ENCODE peak calls at places on chromosomes 13 and 19, in five cellular contexts. V is lung; D is CD4-positive, CD25-positive, alpha-beta regulatory T cell; Z is astrocyte of the spinal cord; N is sigmoid colon. A is an unnamed sample.

GRCh38 chr13:57716295-57716694 is 84.8 kb downstream of the PCDH17 start:
- DNase-seq in Z (no peak), D (no peak), V (peak), N (no peak), A (no peak)

GRCh38 chr13:40996433-40997095 is 22.6 kb downstream of the ELF1 start:
- DNase-seq in Z (no peak), N (no peak), D (no peak), V (no peak), A (no peak)

GRCh38 chr19:16266586-16266942 is 58.1 kb upstream of the KLF2 start:
- DNase-seq in Z (no peak), V (no peak), N (no peak), D (peak), A (no peak)

GRCh38 chr13:80055804-80056203 is 285.1 kb downstream of the SPRY2 start:
- DNase-seq in D (no peak), Z (peak), V (no peak), N (no peak), A (no peak)

GRCh38 chr19:38039966-38040365 is 133.0 kb downstream of the SIPA1L3 start:
- DNase-seq in D (no peak), V (no peak), N (no peak), Z (peak), A (no peak)

GRCh38 chr13:111898956-111899713 is 167.8 kb upstream of the SOX1 start:
- DNase-seq in D (no peak), Z (no peak), V (no peak), N (peak), A (no peak)

GRCh38 chr19:44574201-44574950 is 39.0 kb upstream of the IGSF23 start:
- DNase-seq in D (no peak), N (no peak), V (no peak), Z (no peak), A (no peak)

GRCh38 chr13:59364508-59365187 is 799.1 kb downstream of the DIAPH3 start:
- DNase-seq in V (no peak), N (peak), Z (no peak), D (no peak), A (no peak)

GRCh38 chr13:23618341-23618740 is 48.1 kb downstream of the TNFRSF19 start:
- DNase-seq in D (no peak), Z (peak), V (no peak), N (no peak), A (no peak)

GRCh38 chr13:113664751-113665581 is 2.1 kb upstream of the GRK1 start:
- DNase-seq in N (peak), D (no peak), Z (no peak), V (no peak), A (no peak)

GRCh38 chr13:21641629-21642028 is 29.2 kb upstream of the FGF9 start:
- DNase-seq in V (no peak), N (no peak), Z (no peak), D (no peak), A (no peak)

GRCh38 chr19:1067341-1068103 is 555 bp downstream of the ARHGAP45 start:
- DNase-seq in V (no peak), N (no peak), Z (no peak), D (peak), A (no peak)

GRCh38 chr19:32864318-32865007 is 5.1 kb downstream of the SLC7A9 start:
- DNase-seq in Z (no peak), V (no peak), D (no peak), N (no peak), A (no peak)

GRCh38 chr13:100660761-100661160 is 13.8 kb downstream of the TMTC4 start:
- DNase-seq in D (no peak), Z (no peak), N (no peak), V (no peak), A (no peak)

GRCh38 chr13:95530178-95530577 is 22.3 kb upstream of the CLDN10 start:
- DNase-seq in D (no peak), V (peak), Z (peak), N (no peak), A (no peak)

GRCh38 chr19:46704379-46705076 is 12.4 kb downstream of the PRKD2 start:
- DNase-seq in D (peak), V (peak), N (peak), Z (peak), A (no peak)

GRCh38 chr13:23615677-23616076 is 45.5 kb downstream of the TNFRSF19 start:
- DNase-seq in V (no peak), Z (peak), D (no peak), N (no peak), A (no peak)

GRCh38 chr13:31591834-31592233 is 147.5 kb upstream of the RXFP2 start:
- DNase-seq in V (no peak), D (no peak), Z (no peak), N (no peak), A (no peak)

GRCh38 chr19:14156122-14156521 is 19.7 kb upstream of the ASF1B start:
- DNase-seq in Z (no peak), V (no peak), D (no peak), N (no peak), A (no peak)

GRCh38 chr13:44331446-44331845 is 42.2 kb upstream of the SERP2 start:
- DNase-seq in Z (no peak), D (no peak), N (no peak), V (no peak), A (no peak)

GRCh38 chr19:39398297-39398864 is 7.2 kb downstream of the MED29 start:
- DNase-seq in Z (peak), V (peak), N (peak), D (no peak), A (no peak)

A was measured in GM12878.